ENCODE peak calls at places on chromosomes 2 and 18, in seven cellular contexts. B, A, L, E, K, R and X are unnamed samples.
A peak's percentile ranks its signal among the peaks of the same experiment; 100 is the strongest.

GRCh38 chr2:64017811-64018714 is 1.2 kb downstream of the VPS54 start:
- DNase-seq in B (no peak), A (peak; percentile 38), L (peak; percentile 38), E (no peak), K (no peak), R (no peak), X (peak; percentile 40)

GRCh38 chr2:84458436-84459027 is 548 bp downstream of the SUCLG1 start:
- DNase-seq in B (no peak), A (peak; percentile 29), L (peak; percentile 12), E (no peak), K (no peak), R (peak; percentile 19), X (peak; percentile 20)

GRCh38 chr2:122433123-122433754 is 677.8 kb downstream of the TSN start:
- DNase-seq in B (no peak), A (peak; percentile 72), L (no peak), E (no peak), K (no peak), R (no peak), X (no peak)

GRCh38 chr2:140023291-140023690 is 1243.1 kb upstream of the NXPH2 start:
- DNase-seq in B (no peak), A (no peak), L (no peak), E (no peak), K (no peak), R (no peak), X (no peak)

GRCh38 chr2:145415151-145415550 is 895.2 kb upstream of the ZEB2 start:
- DNase-seq in B (no peak), A (no peak), L (no peak), E (no peak), K (no peak), R (no peak), X (no peak)

GRCh38 chr2:43032248-43032893 is 194.0 kb downstream of the ZFP36L2 start:
- DNase-seq in B (peak; percentile 51), A (peak; percentile 79), L (no peak), E (no peak), K (peak; percentile 88), R (peak; percentile 90), X (peak; percentile 42)

GRCh38 chr2:3491716-3492474 is 27.4 kb downstream of the ADI1 start:
- DNase-seq in B (peak; percentile 16), A (no peak), L (no peak), E (no peak), K (no peak), R (no peak), X (no peak)

GRCh38 chr18:10739152-10739551 is 213.3 kb downstream of the NAPG start:
- DNase-seq in B (no peak), A (no peak), L (peak; percentile 6), E (no peak), K (no peak), R (no peak), X (no peak)

GRCh38 chr2:130327703-130328527 is 14.8 kb upstream of the IMP4 start:
- DNase-seq in B (no peak), A (no peak), L (peak; percentile 71), E (no peak), K (no peak), R (no peak), X (no peak)

GRCh38 chr2:15957881-15958713 is 17.7 kb downstream of the MYCN start:
- DNase-seq in B (no peak), A (no peak), L (no peak), E (no peak), K (no peak), R (no peak), X (no peak)

GRCh38 chr2:71672011-71672639 is 218.8 kb downstream of the DYSF start:
- DNase-seq in B (no peak), A (no peak), L (no peak), E (peak; percentile 61), K (no peak), R (no peak), X (no peak)

GRCh38 chr2:207245526-207245925 is 79.8 kb upstream of the KLF7 start:
- DNase-seq in B (no peak), A (no peak), L (no peak), E (no peak), K (no peak), R (no peak), X (no peak)

GRCh38 chr2:37569986-37570688 is 101.3 kb downstream of the CDC42EP3 start:
- DNase-seq in B (no peak), A (no peak), L (peak; percentile 85), E (no peak), K (no peak), R (no peak), X (no peak)

GRCh38 chr2:196159223-196159892 is 12.0 kb downstream of the STK17B start:
- DNase-seq in B (no peak), A (no peak), L (no peak), E (no peak), K (no peak), R (no peak), X (no peak)

GRCh38 chr2:75317801-75318200 is 118.5 kb upstream of the TACR1 start:
- DNase-seq in B (no peak), A (no peak), L (no peak), E (no peak), K (no peak), R (no peak), X (no peak)

GRCh38 chr2:1451451-1451850 is 38.2 kb downstream of the TPO start:
- DNase-seq in B (no peak), A (no peak), L (no peak), E (no peak), K (no peak), R (no peak), X (no peak)

GRCh38 chr2:112880081-112880531 is 30.9 kb upstream of the IL37 start:
- DNase-seq in B (no peak), A (no peak), L (peak; percentile 82), E (no peak), K (no peak), R (no peak), X (no peak)

GRCh38 chr2:141554810-141555209 is 576.0 kb downstream of the LRP1B start:
- DNase-seq in B (no peak), A (no peak), L (peak; percentile 55), E (no peak), K (no peak), R (no peak), X (no peak)

GRCh38 chr2:241270531-241270930 is 44.9 kb downstream of the HDLBP start:
- DNase-seq in B (no peak), A (no peak), L (no peak), E (no peak), K (no peak), R (no peak), X (no peak)
- H3K4me3 ChIP-seq in B (peak overlapping the region; percentile 96), A (no peak overlapping the region), L (peak overlapping the region; percentile 74), E (peak overlapping the region; percentile 95), K (no peak overlapping the region), R (peak overlapping the region; percentile 99), X (peak overlapping the region; percentile 98)

GRCh38 chr2:230412369-230412706 is 3.7 kb upstream of the SP100 start:
- DNase-seq in B (no peak), A (no peak), L (no peak), E (no peak), K (no peak), R (no peak), X (no peak)

GRCh38 chr2:230412846-230413245 is 3.2 kb upstream of the SP100 start:
- DNase-seq in B (no peak), A (no peak), L (no peak), E (no peak), K (no peak), R (no peak), X (no peak)

GRCh38 chr2:230410861-230411464 is 5.0 kb upstream of the SP100 start:
- DNase-seq in B (no peak), A (no peak), L (no peak), E (peak; percentile 78), K (no peak), R (no peak), X (no peak)

GRCh38 chr2:230410263-230410662 is 5.7 kb upstream of the SP100 start:
- DNase-seq in B (no peak), A (no peak), L (no peak), E (no peak), K (no peak), R (no peak), X (no peak)

DNA sequence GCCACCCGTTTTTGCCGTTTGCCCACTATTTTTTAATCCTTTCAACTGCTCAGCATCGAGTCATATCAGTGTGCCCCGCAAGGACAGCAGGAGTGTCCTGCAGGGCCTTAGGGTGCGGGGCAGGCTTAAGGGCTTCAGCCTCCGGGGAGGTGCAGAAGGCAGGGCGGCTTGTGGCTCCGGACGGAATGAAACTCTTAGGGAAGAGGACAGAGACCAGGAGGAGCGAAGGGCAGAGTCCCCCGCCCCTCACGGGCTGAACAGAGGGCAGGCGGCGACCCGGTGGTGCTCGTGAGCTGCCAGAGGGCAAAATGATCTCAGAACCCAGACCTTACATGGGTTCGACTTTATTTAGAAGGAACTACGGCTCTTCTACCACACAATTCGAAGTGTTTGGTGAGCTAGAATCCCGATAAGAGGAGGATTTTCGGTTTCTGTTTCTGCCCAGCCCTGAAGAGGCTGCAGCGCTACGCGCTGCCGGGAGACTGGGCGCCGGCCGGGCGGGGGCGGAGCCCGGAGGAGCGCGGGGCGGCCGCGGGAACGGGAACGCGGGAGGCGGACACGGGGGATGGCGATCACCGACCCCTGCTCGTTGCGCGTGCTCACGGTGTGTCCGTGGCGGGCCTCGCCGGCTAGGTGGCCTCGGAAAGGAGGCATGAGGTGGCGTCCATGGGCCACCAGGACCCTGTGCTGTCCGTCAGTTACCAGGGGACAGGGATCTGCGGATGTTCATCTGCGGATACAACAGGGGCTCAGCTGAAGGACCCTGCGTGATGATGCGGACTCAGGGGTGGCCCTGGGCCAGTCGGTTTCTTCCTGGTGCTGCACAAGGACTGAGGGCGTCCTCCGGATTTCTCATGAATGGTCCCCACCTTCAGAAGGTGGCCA is 4.3 kb upstream of the SP100 start:
- DNase-seq in B (peak; percentile 64), A (peak; percentile 62), L (peak; percentile 64), E (peak; percentile 84), K (peak; percentile 60), R (no peak), X (peak; percentile 58)
- TF ChIP-seq POLR2A in B (no peak), A (peak; percentile 70), L (peak; percentile 56), E (no peak), K (no peak), R (no peak), X (no peak)

DNA sequence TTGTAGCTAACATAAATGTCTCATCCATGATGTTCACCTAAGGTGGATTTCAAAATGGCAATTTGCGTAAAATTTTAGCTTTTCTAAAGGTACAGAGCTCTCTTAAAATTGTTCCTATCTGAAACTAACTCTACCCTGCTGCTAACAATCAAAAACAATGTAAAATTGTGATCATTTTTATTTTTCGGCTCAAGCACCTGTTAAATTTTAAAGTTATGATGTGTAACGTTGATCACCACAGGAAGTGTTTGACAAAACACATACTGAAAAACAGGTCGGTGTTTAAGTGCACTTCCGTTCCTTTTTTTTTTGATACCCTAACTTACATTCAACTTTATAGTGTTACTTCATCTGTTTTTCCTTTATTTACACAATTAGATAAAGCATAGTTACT is 6.1 kb upstream of the NCK2 start:
- DNase-seq in B (no peak), A (no peak), L (no peak), E (no peak), K (no peak), R (no peak), X (no peak)
- H3K4me3 ChIP-seq in B (no peak overlapping the region), A (no peak overlapping the region), L (no peak overlapping the region), E (no peak overlapping the region), K (no peak overlapping the region), R (no peak overlapping the region), X (no peak overlapping the region)

DNA sequence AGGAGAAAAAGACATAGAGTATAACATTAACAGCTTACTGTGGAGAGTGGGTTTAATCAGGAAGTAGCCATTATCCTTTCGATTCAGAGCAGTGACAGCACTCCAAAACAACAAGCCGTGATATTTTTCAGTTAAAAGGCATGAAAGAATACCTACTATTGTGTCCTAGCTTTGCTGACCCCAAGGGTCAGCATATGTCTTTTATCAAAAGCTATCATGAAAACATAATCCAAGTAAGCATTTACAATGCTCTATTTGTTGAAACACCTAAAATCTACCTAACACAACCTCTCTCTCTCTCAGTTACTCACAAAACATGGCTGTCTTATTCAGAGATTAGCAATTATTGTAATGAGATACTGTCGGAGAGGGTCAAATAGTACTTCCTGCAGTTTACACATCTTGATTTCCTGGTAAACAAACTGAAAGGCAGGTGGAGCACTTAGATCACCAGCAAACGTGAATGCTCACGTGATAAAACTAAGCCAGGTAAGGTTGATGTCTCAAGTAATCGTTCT is 100.0 kb downstream of the BAZ2B start:
- DNase-seq in B (no peak), A (peak; percentile 40), L (peak; percentile 17), E (no peak), K (no peak), R (no peak), X (no peak)
- TF ChIP-seq POLR2A in B (no peak), A (peak; percentile 62), L (no peak), E (no peak), K (no peak), R (no peak), X (peak; percentile 27)